ENCODE peak calls at places on chromosomes 11 and 22, in eight cellular contexts. F is stomach, P is K562, Z is suprapubic skin, R is upper lobe of left lung, V is transverse colon, A is GM12891, D is sigmoid colon. L is an unnamed sample.

GRCh38 chr11:111932605-111932938 is 4.6 kb upstream of the DIXDC1 start:
- DNase-seq in F (no peak), P (no peak), Z (no peak), R (no peak), V (no peak), A (no peak), D (no peak), L (no peak)

GRCh38 chr11:16126361-16126760 is 230.0 kb downstream of the SOX6 start:
- DNase-seq in F (no peak), P (no peak), Z (no peak), R (no peak), V (no peak), A (no peak), D (no peak), L (no peak)

GRCh38 chr11:43818220-43818619 is 62.4 kb upstream of the ALKBH3 start:
- DNase-seq in F (no peak), P (no peak), Z (no peak), R (no peak), V (no peak), A (no peak), D (no peak), L (no peak)

GRCh38 chr11:83724704-83725114 is 438.5 kb upstream of the CCDC90B start:
- DNase-seq in F (peak; percentile 78), P (no peak), Z (no peak), R (no peak), V (no peak), A (no peak), D (no peak), L (peak; percentile 80)

GRCh38 chr11:66136752-66137123 is 66.7 kb downstream of the PACS1 start:
- DNase-seq in F (no peak), P (no peak), Z (no peak), R (no peak), V (no peak), A (no peak), D (no peak), L (no peak)

GRCh38 chr11:66289548-66290331 is 797 bp upstream of the YIF1A start:
- DNase-seq in F (peak; percentile 77), P (peak; percentile 83), Z (peak; percentile 89), R (peak; percentile 90), V (peak; percentile 78), A (peak; percentile 90), D (no peak), L (peak; percentile 68)

GRCh38 chr11:104916442-104916841 is 18.2 kb upstream of the CASP12 start:
- DNase-seq in F (no peak), P (no peak), Z (no peak), R (no peak), V (no peak), A (no peak), D (no peak), L (no peak)

GRCh38 chr22:19287889-19288288 is 3.6 kb downstream of the CLTCL1 start:
- DNase-seq in F (no peak), P (no peak), Z (no peak), R (no peak), V (no peak), A (no peak), D (no peak), L (no peak)

GRCh38 chr11:64723117-64723906 is at the start of gene NRXN2:
- DNase-seq in F (peak; percentile 86), P (peak; percentile 95), Z (no peak), R (peak; percentile 97), V (peak; percentile 83), A (peak; percentile 99), D (peak; percentile 91), L (peak; percentile 76)

GRCh38 chr11:109033627-109034340 is 368.9 kb downstream of the DDX10 start:
- DNase-seq in F (no peak), P (no peak), Z (no peak), R (no peak), V (no peak), A (no peak), D (no peak), L (no peak)

GRCh38 chr11:114197799-114198500 is 98.2 kb upstream of the NNMT start:
- DNase-seq in F (peak; percentile 85), P (no peak), Z (no peak), R (no peak), V (peak; percentile 63), A (no peak), D (peak; percentile 97), L (peak; percentile 88)

GRCh38 chr11:112852141-112852853 is 108.9 kb upstream of the NCAM1 start:
- DNase-seq in F (no peak), P (no peak), Z (no peak), R (no peak), V (no peak), A (no peak), D (no peak), L (no peak)

GRCh38 chr11:124760205-124760652 is 1.9 kb downstream of the ESAM start:
- DNase-seq in F (no peak), P (no peak), Z (no peak), R (peak; percentile 76), V (no peak), A (peak; percentile 59), D (no peak), L (no peak)

GRCh38 chr11:64334764-64335741 is 5.0 kb upstream of the CCDC88B start:
- DNase-seq in F (peak; percentile 57), P (peak; percentile 94), Z (no peak), R (peak; percentile 48), V (peak; percentile 78), A (peak; percentile 90), D (no peak), L (no peak)

GRCh38 chr22:35749808-35750207 is 32.1 kb downstream of the APOL5 start:
- DNase-seq in F (no peak), P (no peak), Z (no peak), R (no peak), V (no peak), A (no peak), D (no peak), L (no peak)

GRCh38 chr22:20229916-20230775 is 38.0 kb downstream of the RTN4R start:
- DNase-seq in F (peak; percentile 33), P (no peak), Z (no peak), R (peak; percentile 65), V (no peak), A (no peak), D (no peak), L (peak; percentile 16)

GRCh38 chr22:42078469-42079318 is 806 bp upstream of the SMDT1 start:
- DNase-seq in F (no peak), P (no peak), Z (peak; percentile 81), R (no peak), V (no peak), A (no peak), D (no peak), L (peak; percentile 32)

DNA sequence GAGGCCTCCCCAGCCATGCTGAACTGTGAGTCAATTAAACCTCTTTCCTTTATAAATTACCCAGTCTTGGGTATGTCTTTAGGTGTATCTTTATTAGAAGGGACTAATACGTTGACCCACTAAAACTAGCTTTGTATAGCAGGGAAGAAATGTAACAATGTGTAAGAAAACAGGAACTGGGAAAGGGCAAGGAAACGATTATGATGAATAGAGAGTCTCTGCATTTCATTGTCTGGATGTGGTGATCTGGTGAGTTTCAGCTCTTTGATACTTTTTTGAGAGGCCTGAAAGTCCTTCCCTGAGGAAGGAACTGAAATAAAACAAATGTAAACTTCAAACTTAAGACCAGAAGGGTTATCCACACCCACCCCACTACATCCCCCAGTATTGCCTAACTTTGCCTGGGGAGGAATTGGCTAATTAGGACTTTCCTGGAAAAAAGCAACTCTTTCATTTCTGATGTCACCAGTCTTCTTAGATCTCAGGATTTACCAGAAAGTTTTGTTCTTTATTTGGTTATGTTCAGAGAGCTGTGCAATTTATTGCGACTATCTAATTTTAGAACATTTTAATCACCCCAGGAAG is 119.0 kb downstream of the LDLRAD3 start:
- DNase-seq in F (no peak), P (no peak), Z (no peak), R (no peak), V (no peak), A (no peak), D (no peak), L (no peak)
- TF ChIP-seq POLR2AphosphoS5 in F (peak; percentile 25), P (no peak), Z (no peak), R (no peak), V (no peak), A (no peak), D (peak; percentile 25), L (no peak)

GRCh38 chr11:363948-364761 is 5.1 kb upstream of the B4GALNT4 start:
- DNase-seq in F (peak; percentile 78), P (no peak), Z (peak; percentile 70), R (peak; percentile 91), V (peak; percentile 88), A (peak; percentile 60), D (peak; percentile 57), L (peak; percentile 43)
- TF ChIP-seq POLR2AphosphoS5 in F (peak; percentile 41), P (no peak), Z (no peak), R (no peak), V (peak; percentile 81), A (no peak), D (no peak), L (peak; percentile 18)

DNA sequence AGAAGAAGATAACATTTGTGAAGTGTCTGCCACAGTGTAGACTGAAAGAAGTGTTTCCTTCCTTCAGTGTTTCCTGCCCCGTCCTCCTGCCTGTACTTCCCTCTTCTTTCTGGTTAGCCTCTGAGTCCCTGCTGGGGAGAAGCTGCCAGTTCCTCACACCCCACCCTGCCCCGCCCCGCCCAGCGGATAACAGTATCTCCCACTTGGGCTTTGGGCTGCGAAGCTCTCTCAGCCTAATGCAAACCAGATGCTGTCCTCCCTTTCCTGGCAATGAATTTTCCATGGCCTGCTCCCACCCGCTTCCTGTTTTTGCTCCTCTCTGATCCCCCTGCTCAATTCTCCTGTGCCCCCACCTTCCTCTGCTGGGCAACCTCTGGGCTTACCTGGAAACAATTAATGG is 5.2 kb upstream of the RAB3IL1 start:
- DNase-seq in F (peak; percentile 36), P (peak; percentile 67), Z (peak; percentile 96), R (peak; percentile 79), V (peak; percentile 55), A (no peak), D (peak; percentile 95), L (no peak)
- TF ChIP-seq POLR2AphosphoS5 in F (no peak), P (no peak), Z (no peak), R (no peak), V (no peak), A (no peak), D (peak; percentile 51), L (no peak)

GRCh38 chr22:48494968-48495750 is 1332.5 kb downstream of the BRD1 start:
- DNase-seq in F (no peak), P (no peak), Z (peak; percentile 61), R (peak; percentile 59), V (no peak), A (no peak), D (peak; percentile 40), L (no peak)
- TF ChIP-seq POLR2AphosphoS5 in F (no peak), P (no peak), Z (no peak), R (no peak), V (no peak), A (no peak), D (no peak), L (no peak)

GRCh38 chr11:17267576-17267975 is 9.0 kb upstream of the NUCB2 start:
- DNase-seq in F (no peak), P (no peak), Z (no peak), R (no peak), V (no peak), A (no peak), D (no peak), L (no peak)
- TF ChIP-seq POLR2AphosphoS5 in F (no peak), P (no peak), Z (no peak), R (no peak), V (no peak), A (no peak), D (no peak), L (no peak)

L was measured in prostate gland.